ENCODE peak calls at places on chromosomes 13 and 19, in seven cellular contexts. W, I, H, Q, P, U and Y are unnamed samples.

GRCh38 chr19:10228925-10229324 is 2.2 kb downstream of the S1PR2 start:
- DNase-seq in H (peak), W (no peak), P (peak), Q (no peak), I (no peak), U (no peak), Y (no peak)

GRCh38 chr13:97568850-97569249 is 134.9 kb downstream of the RAP2A start:
- DNase-seq in U (no peak), Q (no peak), H (no peak), I (peak), P (no peak), W (no peak), Y (no peak)

GRCh38 chr13:60699636-60700035 is 302.6 kb downstream of the TDRD3 start:
- DNase-seq in I (no peak), Q (no peak), P (no peak), W (no peak), H (no peak), U (no peak), Y (no peak)

GRCh38 chr13:100212904-100213538 is 124.1 kb downstream of the PCCA start:
- DNase-seq in P (no peak), I (no peak), H (no peak), U (no peak), Q (no peak), W (no peak), Y (no peak)

GRCh38 chr13:27442071-27442647 is 8.2 kb downstream of the MTIF3 start:
- DNase-seq in Q (no peak), W (no peak), P (no peak), I (no peak), U (no peak), H (peak), Y (no peak)

GRCh38 chr13:45654633-45655349 is 39.3 kb upstream of the ERICH6B start:
- DNase-seq in H (no peak), U (no peak), W (no peak), I (no peak), Q (no peak), P (no peak), Y (no peak)

GRCh38 chr19:31258211-31259052 is 90.8 kb downstream of the TSHZ3 start:
- DNase-seq in U (no peak), I (no peak), W (no peak), P (no peak), H (no peak), Q (no peak), Y (no peak)

GRCh38 chr19:29401712-29402421 is 123.9 kb upstream of the VSTM2B start:
- DNase-seq in W (no peak), Q (no peak), P (no peak), U (no peak), H (no peak), I (no peak), Y (no peak)

GRCh38 chr13:31073859-31074718 is 87.6 kb downstream of the HSPH1 start:
- DNase-seq in I (no peak), U (no peak), P (peak), H (no peak), Q (no peak), W (no peak), Y (no peak)

GRCh38 chr19:48372904-48373303 is 8.7 kb downstream of the SYNGR4 start:
- DNase-seq in U (no peak), Q (no peak), I (peak), H (no peak), W (no peak), P (no peak), Y (no peak)

DNA sequence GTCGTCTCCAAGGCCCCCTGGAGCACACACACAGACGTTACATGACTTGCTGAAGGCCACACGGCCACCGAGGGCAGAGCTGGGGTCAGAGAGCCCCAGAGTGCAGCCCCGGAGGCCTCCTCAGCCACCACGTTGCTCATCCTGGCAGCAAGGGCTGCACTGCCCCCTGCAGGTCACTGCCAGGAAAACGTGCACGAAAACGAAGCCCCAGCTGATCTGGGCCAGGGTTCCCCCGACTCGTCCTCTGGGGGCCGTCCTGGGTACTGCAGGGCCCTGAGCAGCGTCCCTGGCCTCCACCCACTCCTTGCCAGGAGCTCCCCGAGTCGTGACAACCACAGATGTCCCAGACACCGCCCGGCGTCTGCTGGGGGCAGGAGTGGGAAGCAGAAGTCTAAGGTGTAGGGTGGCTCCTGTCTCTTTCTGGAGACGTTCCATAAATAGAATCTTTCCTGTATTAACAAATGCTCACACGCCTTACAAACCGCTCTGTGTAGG is 3.4 kb downstream of the TPGS1 start:
- DNase-seq in Q (peak), P (peak), H (peak), U (no peak), W (peak), I (peak), Y (no peak)
- H3K4me3 ChIP-seq in Q (peak), P (no peak), H (no peak), U (no peak), W (peak), I (no peak), Y (no peak)

GRCh38 chr19:44752123-44752815 is 3.8 kb downstream of the BCL3 start:
- DNase-seq in P (no peak), Q (no peak), I (no peak), H (no peak), U (no peak), W (no peak), Y (no peak)

GRCh38 chr19:44753932-44754742 is 5.6 kb downstream of the BCL3 start:
- DNase-seq in H (peak), U (peak), P (peak), Q (peak), I (peak), W (peak), Y (no peak)

GRCh38 chr19:44753619-44753931 is 5.1 kb downstream of the BCL3 start:
- DNase-seq in U (no peak), H (no peak), W (no peak), Q (no peak), P (no peak), I (no peak), Y (no peak)

GRCh38 chr19:44754743-44755066 is 6.2 kb downstream of the BCL3 start:
- DNase-seq in I (no peak), H (no peak), U (no peak), P (no peak), W (no peak), Q (no peak), Y (no peak)

DNA sequence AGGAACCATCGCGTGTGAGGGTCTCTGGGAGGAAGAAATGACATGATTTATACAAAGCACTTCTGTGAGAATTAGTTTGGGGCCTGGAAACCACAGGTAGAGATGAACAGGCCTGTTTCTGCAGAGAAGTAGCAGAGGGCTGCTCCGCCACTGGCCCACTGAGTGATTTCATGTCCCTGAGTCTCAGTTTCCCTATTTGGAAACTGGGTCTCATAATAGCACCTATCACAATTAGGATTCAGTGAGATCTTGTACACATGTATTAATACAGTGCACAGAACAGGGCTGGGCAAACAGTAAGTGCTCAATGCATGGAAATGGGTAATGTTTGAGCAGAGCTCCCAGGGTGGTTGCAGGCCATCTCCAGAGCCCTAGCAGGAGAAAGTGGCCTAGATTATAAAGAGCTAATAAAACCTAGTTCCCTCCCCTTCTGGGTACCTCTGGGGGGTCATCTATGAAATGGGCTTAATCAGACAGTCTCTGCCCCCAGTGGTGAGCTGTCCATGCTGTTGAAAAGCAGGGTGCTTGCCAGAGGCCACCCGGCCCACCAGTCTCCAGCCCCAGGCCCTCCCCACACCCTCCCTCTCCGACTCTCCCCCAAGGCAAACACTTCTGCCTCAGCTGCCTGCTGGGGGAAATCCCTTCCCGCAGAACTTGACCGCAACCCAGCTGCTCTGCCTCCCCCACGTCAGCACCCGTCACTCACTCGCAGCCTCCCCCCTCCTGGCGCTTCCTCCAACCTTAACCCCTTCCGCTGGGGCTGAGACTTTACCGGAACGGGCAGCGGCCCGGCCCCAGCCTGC is 4.5 kb downstream of the BCL3 start:
- DNase-seq in W (peak), I (peak), U (peak), H (peak), Q (peak), P (peak), Y (peak)
- TF ChIP-seq CTCF in W (peak), I (peak), U (no peak), H (no peak), Q (no peak), P (no peak), Y (peak)

GRCh38 chr19:46000497-46001246 is 5.4 kb downstream of the CCDC61 start:
- DNase-seq in U (no peak), W (peak), P (no peak), H (no peak), I (peak), Q (no peak), Y (no peak)
- H3K4me3 ChIP-seq in U (no peak), W (peak), P (peak), H (no peak), I (no peak), Q (no peak), Y (peak)

GRCh38 chr19:44988896-44989563 is 12.2 kb upstream of the RELB start:
- DNase-seq in U (no peak), Q (peak), H (peak), P (peak), I (peak), W (peak), Y (no peak)
- TF ChIP-seq CTCF in U (peak), Q (peak), H (peak), P (peak), I (peak), W (peak), Y (peak)

DNA sequence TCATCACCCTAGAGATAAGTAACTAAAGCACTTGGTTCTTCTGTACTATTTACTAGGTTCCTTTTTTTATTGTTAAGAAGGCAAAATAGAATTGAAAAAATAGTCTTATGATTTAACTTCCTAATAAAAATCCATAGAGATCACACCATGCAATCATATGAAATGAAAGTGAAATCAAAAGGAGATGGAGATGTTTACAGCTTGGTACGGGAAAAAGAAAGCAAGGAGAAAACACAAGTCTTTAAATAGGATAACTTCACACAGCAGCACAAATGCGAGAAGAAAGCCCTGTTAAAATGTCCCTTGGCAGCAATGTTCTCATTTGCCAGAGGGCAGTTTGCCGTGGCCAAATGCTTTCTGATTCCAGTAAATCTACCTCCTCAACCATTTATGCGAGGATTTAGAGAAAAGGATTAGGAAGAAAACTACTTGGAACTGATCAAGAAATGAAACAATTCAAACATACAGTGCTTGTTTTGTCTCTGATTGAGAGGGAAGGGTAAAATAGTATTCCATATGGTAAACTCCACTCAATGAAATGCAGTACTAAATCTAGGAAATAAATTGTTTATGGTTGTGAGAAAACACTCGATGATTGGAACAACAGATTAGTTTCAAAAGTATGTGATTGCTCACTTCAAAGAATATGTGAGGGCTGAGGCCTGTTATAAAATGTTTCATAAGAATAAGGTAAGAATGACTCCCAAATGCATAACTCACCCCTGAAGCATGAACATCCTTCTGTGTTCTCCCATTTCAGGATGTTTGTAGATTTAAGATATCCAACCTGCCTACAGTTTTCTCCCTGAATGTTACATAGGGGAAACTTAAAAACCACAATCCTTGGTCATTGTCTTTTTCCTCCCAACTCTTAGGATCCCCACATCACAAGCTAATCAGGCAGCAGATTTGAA is 487.8 kb downstream of the DACH1 start:
- DNase-seq in Q (no peak), I (no peak), H (no peak), P (peak), U (no peak), W (no peak), Y (no peak)
- H3K4me3 ChIP-seq in Q (peak), I (no peak), H (no peak), P (no peak), U (peak), W (peak), Y (no peak)

GRCh38 chr13:38688674-38689073 is 1.8 kb downstream of the FREM2 start:
- DNase-seq in W (no peak), Q (peak), U (no peak), P (no peak), H (no peak), I (peak), Y (no peak)
- TF ChIP-seq CTCF in W (no peak), Q (no peak), U (no peak), P (no peak), H (no peak), I (no peak), Y (no peak)

GRCh38 chr19:49472936-49473335 is 1.1 kb upstream of the FLT3LG start:
- DNase-seq in H (no peak), I (no peak), W (no peak), Q (no peak), P (no peak), U (no peak), Y (no peak)

GRCh38 chr19:49473868-49474544 is at the start of gene FLT3LG:
- DNase-seq in H (peak), I (peak), Q (peak), W (peak), P (peak), U (no peak), Y (no peak)

GRCh38 chr19:49475995-49476880 is 2.2 kb downstream of the FLT3LG start:
- DNase-seq in U (no peak), W (no peak), P (peak), H (peak), Q (peak), I (no peak), Y (no peak)

GRCh38 chr19:49475191-49475932 is 1.3 kb downstream of the FLT3LG start:
- DNase-seq in Q (no peak), H (no peak), I (no peak), P (no peak), W (no peak), U (no peak), Y (no peak)

DNA sequence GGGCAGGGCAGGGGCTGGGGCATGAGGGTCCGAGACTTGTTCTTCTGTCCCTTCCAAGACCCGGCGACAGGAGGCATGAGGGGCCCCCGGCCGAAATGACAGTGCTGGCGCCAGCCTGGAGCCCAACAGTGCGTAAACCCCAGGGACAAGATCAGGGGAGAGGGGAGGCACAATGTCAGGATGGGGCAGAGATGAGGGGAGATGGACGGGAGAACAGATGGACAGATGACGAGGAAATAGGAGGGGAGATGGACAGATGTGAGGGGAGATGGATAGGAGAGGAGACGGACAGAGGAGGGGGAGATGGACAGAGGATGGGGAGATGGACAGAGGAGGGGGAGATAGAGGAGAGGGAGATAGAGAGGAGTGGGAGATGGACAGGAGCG is 523 bp downstream of the FLT3LG start:
- DNase-seq in I (no peak), H (no peak), Q (no peak), U (no peak), P (no peak), W (no peak), Y (no peak)
- H3K4me3 ChIP-seq in I (no peak), H (peak), Q (peak), U (peak), P (peak), W (peak), Y (peak)

GRCh38 chr13:63044617-63045016 is 1629.0 kb upstream of the PCDH20 start:
- DNase-seq in U (no peak), Q (no peak), W (no peak), I (no peak), H (no peak), P (no peak), Y (no peak)

GRCh38 chr13:63050287-63050686 is 1634.6 kb upstream of the PCDH20 start:
- DNase-seq in W (no peak), I (no peak), U (no peak), Q (no peak), H (no peak), P (no peak), Y (no peak)

DNA sequence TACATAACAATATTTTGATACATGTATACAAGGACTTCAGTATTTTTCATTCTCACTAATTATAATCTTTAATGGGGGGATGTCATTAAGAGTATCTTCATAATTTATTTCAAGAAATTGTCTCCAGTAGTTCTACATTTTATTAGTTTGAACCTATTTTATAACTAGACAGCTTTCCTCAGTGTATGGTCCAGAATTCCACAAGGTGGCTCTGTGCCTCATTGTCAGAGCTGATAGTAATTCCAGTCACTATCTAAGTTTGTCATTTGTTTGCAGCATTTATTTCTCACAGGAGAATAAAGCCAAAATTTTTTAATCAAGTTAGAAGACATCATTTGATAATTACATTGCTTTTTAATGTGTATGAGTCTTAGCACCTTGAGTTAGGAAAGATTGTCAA is 1633.0 kb upstream of the PCDH20 start:
- DNase-seq in W (no peak), P (no peak), I (no peak), H (no peak), U (no peak), Q (no peak), Y (no peak)
- TF ChIP-seq CTCF in W (no peak), P (peak), I (no peak), H (peak), U (no peak), Q (no peak), Y (peak)

DNA sequence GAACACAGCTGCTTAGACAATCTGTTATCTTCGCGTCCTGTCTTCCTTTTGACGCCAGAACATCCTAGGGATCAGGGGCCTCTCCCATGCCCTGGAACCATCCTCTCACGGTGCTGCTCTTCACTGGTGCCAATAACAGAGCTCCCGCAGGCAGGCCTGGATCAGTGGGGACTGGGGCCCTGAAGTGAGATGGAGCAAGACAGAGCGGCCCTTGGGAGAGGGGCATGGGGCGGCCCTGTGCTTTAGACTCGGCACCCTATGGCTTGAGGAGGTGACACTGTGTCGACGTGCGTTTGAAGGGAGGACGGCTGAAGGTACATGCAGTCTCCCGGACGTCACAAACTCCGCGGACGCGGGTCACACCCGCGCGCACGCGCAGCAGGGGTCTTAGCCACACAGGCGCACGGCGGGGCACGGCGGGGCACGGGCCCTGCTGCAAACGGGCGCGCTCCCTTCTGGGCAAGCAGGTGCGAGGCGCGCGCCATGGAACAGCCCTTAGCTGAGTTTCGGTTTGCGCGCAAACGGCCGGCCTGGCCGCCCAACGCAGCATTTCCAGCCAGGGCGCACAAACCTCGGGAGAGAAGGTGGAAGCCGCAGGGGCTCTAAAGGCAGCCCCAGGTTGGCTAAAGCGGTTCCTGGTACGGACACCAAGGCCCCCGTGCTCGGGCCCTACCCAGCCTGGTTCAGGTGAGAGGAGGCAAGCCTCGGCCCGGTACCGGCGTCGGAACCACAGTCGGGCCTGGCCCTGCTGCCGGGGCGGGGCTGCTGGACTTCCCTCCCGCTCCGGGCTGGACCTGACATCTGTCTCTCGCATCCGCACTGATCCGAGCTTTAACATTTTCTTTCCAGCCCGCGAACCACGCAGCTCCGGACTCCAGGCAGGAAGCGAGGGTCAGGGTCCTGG is 16.5 kb upstream of the RNF17 start:
- DNase-seq in Q (peak), U (no peak), I (no peak), W (no peak), P (no peak), H (no peak), Y (no peak)
- H3K4me3 ChIP-seq in Q (peak), U (peak), I (no peak), W (peak), P (peak), H (peak), Y (peak)